ENCODE peak calls at places on chromosomes 1 and 21, in ten cellular contexts. One of them, this sample, is unnamed.

GRCh38 chr1:203796223-203796747 is 862 bp downstream of the ZBED6 start:
- DNase-seq in H1: no peak
- DNase-seq in T-cell: peak; percentile 3
- DNase-seq in bronchial epithelial cell: peak; percentile 33
- DNase-seq in IMR-90: peak; percentile 26
- DNase-seq in frontal cortex: no peak
- DNase-seq in suprapubic skin: peak; percentile 67
- DNase-seq in NCI-H1930: no peak
- DNase-seq in skeletal muscle cell: no peak
- DNase-seq in stimulated activated effector memory CD8-positive, alpha-beta T cell treated with anti-CD3 and anti-CD28 coated beads, Interleukin-12 subunit alpha, Interleukin-12 subunit beta, amount 100 ng/mL, for 72 hours: peak; percentile 73
- DNase-seq in this sample: peak; percentile 35

GRCh38 chr1:7383671-7384070 is 387.4 kb upstream of the VAMP3 start:
- DNase-seq in H1: no peak
- DNase-seq in T-cell: no peak
- DNase-seq in bronchial epithelial cell: no peak
- DNase-seq in IMR-90: no peak
- DNase-seq in frontal cortex: no peak
- DNase-seq in suprapubic skin: no peak
- DNase-seq in NCI-H1930: no peak
- DNase-seq in skeletal muscle cell: no peak
- DNase-seq in stimulated activated effector memory CD8-positive, alpha-beta T cell treated with anti-CD3 and anti-CD28 coated beads, Interleukin-12 subunit alpha, Interleukin-12 subunit beta, amount 100 ng/mL, for 72 hours: no peak
- DNase-seq in this sample: no peak

GRCh38 chr1:6243053-6243834 is 735 bp upstream of the HES3 start:
- DNase-seq in H1: no peak
- DNase-seq in T-cell: no peak
- DNase-seq in bronchial epithelial cell: no peak
- DNase-seq in IMR-90: no peak
- DNase-seq in frontal cortex: no peak
- DNase-seq in suprapubic skin: no peak
- DNase-seq in NCI-H1930: no peak
- DNase-seq in skeletal muscle cell: no peak
- DNase-seq in stimulated activated effector memory CD8-positive, alpha-beta T cell treated with anti-CD3 and anti-CD28 coated beads, Interleukin-12 subunit alpha, Interleukin-12 subunit beta, amount 100 ng/mL, for 72 hours: no peak
- DNase-seq in this sample: no peak

GRCh38 chr1:10696977-10697376 is 99.5 kb downstream of the CASZ1 start:
- DNase-seq in H1: no peak
- DNase-seq in T-cell: no peak
- DNase-seq in bronchial epithelial cell: no peak
- DNase-seq in IMR-90: peak; percentile 23
- DNase-seq in frontal cortex: no peak
- DNase-seq in suprapubic skin: no peak
- DNase-seq in NCI-H1930: no peak
- DNase-seq in skeletal muscle cell: no peak
- DNase-seq in stimulated activated effector memory CD8-positive, alpha-beta T cell treated with anti-CD3 and anti-CD28 coated beads, Interleukin-12 subunit alpha, Interleukin-12 subunit beta, amount 100 ng/mL, for 72 hours: peak; percentile 64
- DNase-seq in this sample: no peak

GRCh38 chr1:22450421-22451021 is 1.1 kb upstream of the ZBTB40 start:
- DNase-seq in H1: no peak
- DNase-seq in T-cell: no peak
- DNase-seq in bronchial epithelial cell: no peak
- DNase-seq in IMR-90: no peak
- DNase-seq in frontal cortex: no peak
- DNase-seq in suprapubic skin: no peak
- DNase-seq in NCI-H1930: peak; percentile 71
- DNase-seq in skeletal muscle cell: no peak
- DNase-seq in stimulated activated effector memory CD8-positive, alpha-beta T cell treated with anti-CD3 and anti-CD28 coated beads, Interleukin-12 subunit alpha, Interleukin-12 subunit beta, amount 100 ng/mL, for 72 hours: no peak
- DNase-seq in this sample: no peak

GRCh38 chr1:8276173-8276914 is 41.6 kb upstream of the SLC45A1 start:
- DNase-seq in H1: no peak
- DNase-seq in T-cell: no peak
- DNase-seq in bronchial epithelial cell: no peak
- DNase-seq in IMR-90: no peak
- DNase-seq in frontal cortex: no peak
- DNase-seq in suprapubic skin: no peak
- DNase-seq in NCI-H1930: no peak
- DNase-seq in skeletal muscle cell: no peak
- DNase-seq in stimulated activated effector memory CD8-positive, alpha-beta T cell treated with anti-CD3 and anti-CD28 coated beads, Interleukin-12 subunit alpha, Interleukin-12 subunit beta, amount 100 ng/mL, for 72 hours: peak; percentile 55
- DNase-seq in this sample: no peak

GRCh38 chr1:72557446-72558049 is 275.2 kb upstream of the NEGR1 start:
- DNase-seq in H1: no peak
- DNase-seq in T-cell: no peak
- DNase-seq in bronchial epithelial cell: peak; percentile 10
- DNase-seq in IMR-90: peak; percentile 2
- DNase-seq in frontal cortex: no peak
- DNase-seq in suprapubic skin: no peak
- DNase-seq in NCI-H1930: no peak
- DNase-seq in skeletal muscle cell: peak; percentile 2
- DNase-seq in stimulated activated effector memory CD8-positive, alpha-beta T cell treated with anti-CD3 and anti-CD28 coated beads, Interleukin-12 subunit alpha, Interleukin-12 subunit beta, amount 100 ng/mL, for 72 hours: no peak
- DNase-seq in this sample: no peak

GRCh38 chr1:76070538-76070937 is 4.0 kb upstream of the ST6GALNAC3 start:
- DNase-seq in H1: no peak
- DNase-seq in T-cell: no peak
- DNase-seq in bronchial epithelial cell: no peak
- DNase-seq in IMR-90: peak; percentile 26
- DNase-seq in frontal cortex: no peak
- DNase-seq in suprapubic skin: no peak
- DNase-seq in NCI-H1930: no peak
- DNase-seq in skeletal muscle cell: no peak
- DNase-seq in stimulated activated effector memory CD8-positive, alpha-beta T cell treated with anti-CD3 and anti-CD28 coated beads, Interleukin-12 subunit alpha, Interleukin-12 subunit beta, amount 100 ng/mL, for 72 hours: no peak
- DNase-seq in this sample: no peak

GRCh38 chr21:27213328-27213727 is 246.4 kb upstream of the ADAMTS5 start:
- DNase-seq in H1: no peak
- DNase-seq in T-cell: no peak
- DNase-seq in bronchial epithelial cell: peak; percentile 21
- DNase-seq in IMR-90: peak; percentile 36
- DNase-seq in frontal cortex: no peak
- DNase-seq in suprapubic skin: no peak
- DNase-seq in NCI-H1930: no peak
- DNase-seq in skeletal muscle cell: no peak
- DNase-seq in stimulated activated effector memory CD8-positive, alpha-beta T cell treated with anti-CD3 and anti-CD28 coated beads, Interleukin-12 subunit alpha, Interleukin-12 subunit beta, amount 100 ng/mL, for 72 hours: no peak
- DNase-seq in this sample: no peak

GRCh38 chr1:218374401-218374848 is 29.3 kb downstream of the TGFB2 start:
- DNase-seq in H1: no peak
- DNase-seq in T-cell: no peak
- DNase-seq in bronchial epithelial cell: no peak
- DNase-seq in IMR-90: peak; percentile 44
- DNase-seq in frontal cortex: no peak
- DNase-seq in suprapubic skin: no peak
- DNase-seq in NCI-H1930: no peak
- DNase-seq in skeletal muscle cell: no peak
- DNase-seq in stimulated activated effector memory CD8-positive, alpha-beta T cell treated with anti-CD3 and anti-CD28 coated beads, Interleukin-12 subunit alpha, Interleukin-12 subunit beta, amount 100 ng/mL, for 72 hours: no peak
- DNase-seq in this sample: no peak

GRCh38 chr1:22153653-22154052 is 10.8 kb upstream of the WNT4 start:
- DNase-seq in H1: no peak
- DNase-seq in T-cell: no peak
- DNase-seq in bronchial epithelial cell: no peak
- DNase-seq in IMR-90: no peak
- DNase-seq in frontal cortex: no peak
- DNase-seq in suprapubic skin: no peak
- DNase-seq in NCI-H1930: no peak
- DNase-seq in skeletal muscle cell: no peak
- DNase-seq in stimulated activated effector memory CD8-positive, alpha-beta T cell treated with anti-CD3 and anti-CD28 coated beads, Interleukin-12 subunit alpha, Interleukin-12 subunit beta, amount 100 ng/mL, for 72 hours: no peak
- DNase-seq in this sample: no peak

GRCh38 chr1:102098536-102098935 is 101.8 kb upstream of the OLFM3 start:
- DNase-seq in H1: no peak
- DNase-seq in T-cell: no peak
- DNase-seq in bronchial epithelial cell: peak; percentile 29
- DNase-seq in IMR-90: no peak
- DNase-seq in frontal cortex: no peak
- DNase-seq in suprapubic skin: no peak
- DNase-seq in NCI-H1930: no peak
- DNase-seq in skeletal muscle cell: no peak
- DNase-seq in stimulated activated effector memory CD8-positive, alpha-beta T cell treated with anti-CD3 and anti-CD28 coated beads, Interleukin-12 subunit alpha, Interleukin-12 subunit beta, amount 100 ng/mL, for 72 hours: no peak
- DNase-seq in this sample: no peak